ENCODE peak calls at places on chromosome 5, in five cellular contexts. O, V, T, B and S are unnamed samples.

GRCh38 chr5:1204693-1205242 is 3.4 kb downstream of the SLC6A19 start:
- DNase-seq in V (peak), B (no peak), T (no peak), O (no peak), S (no peak)

GRCh38 chr5:143036146-143036927 is 266.2 kb downstream of the ARHGAP26 start:
- DNase-seq in V (no peak), O (no peak), B (no peak), T (no peak), S (no peak)

GRCh38 chr5:54793612-54794436 is 191.6 kb downstream of the ESM1 start:
- DNase-seq in O (no peak), T (no peak), B (peak), V (no peak), S (no peak)

GRCh38 chr5:151340004-151340403 is 7.4 kb downstream of the SLC36A2 start:
- DNase-seq in O (no peak), B (no peak), V (no peak), T (no peak), S (no peak)

GRCh38 chr5:69099302-69099701 is 5.5 kb downstream of the SLC30A5 start:
- DNase-seq in O (no peak), V (no peak), B (no peak), T (no peak), S (no peak)

GRCh38 chr5:25399878-25400480 is 755.2 kb upstream of the CDH10 start:
- DNase-seq in O (no peak), V (no peak), B (no peak), T (no peak), S (no peak)

GRCh38 chr5:135158982-135159381 is 125.0 kb upstream of the PITX1 start:
- DNase-seq in V (no peak), B (no peak), O (no peak), T (no peak), S (no peak)

GRCh38 chr5:151496041-151496484 is 48.7 kb downstream of the SLC36A1 start:
- DNase-seq in T (no peak), V (no peak), B (no peak), O (no peak), S (no peak)

GRCh38 chr5:31049461-31049860 is 144.0 kb upstream of the CDH6 start:
- DNase-seq in V (no peak), O (no peak), B (no peak), T (no peak), S (no peak)

GRCh38 chr5:10635861-10636350 is 72.0 kb downstream of the ANKRD33B start:
- DNase-seq in O (no peak), B (no peak), T (no peak), V (no peak), S (no peak)

GRCh38 chr5:36944607-36945225 is 68.1 kb downstream of the NIPBL start:
- DNase-seq in O (no peak), T (no peak), B (no peak), V (peak), S (no peak)

GRCh38 chr5:66830636-66831035 is 234.4 kb downstream of the MAST4 start:
- DNase-seq in T (no peak), V (no peak), B (no peak), O (no peak), S (no peak)

GRCh38 chr5:138468133-138468965 is 3.1 kb downstream of the EGR1 start:
- DNase-seq in B (no peak), O (no peak), T (no peak), V (no peak), S (no peak)

GRCh38 chr5:67206381-67207328 is 10.1 kb upstream of the CD180 start:
- DNase-seq in O (no peak), T (peak), B (peak), V (peak), S (no peak)

GRCh38 chr5:115435776-115436712 is 108.5 kb downstream of the FEM1C start:
- DNase-seq in O (no peak), T (no peak), B (no peak), V (no peak), S (no peak)

GRCh38 chr5:113223831-113224604 is 210.8 kb downstream of the TSSK1B start:
- DNase-seq in T (no peak), O (no peak), V (no peak), B (no peak), S (no peak)

GRCh38 chr5:91541696-91542095 is 158.6 kb upstream of the ARRDC3 start:
- DNase-seq in O (no peak), T (no peak), B (no peak), V (no peak), S (no peak)

GRCh38 chr5:78162253-78162862 is 132.1 kb downstream of the AP3B1 start:
- DNase-seq in T (no peak), V (peak), O (no peak), B (no peak), S (no peak)

GRCh38 chr5:137866541-137867388 is 895 bp upstream of the MYOT start:
- DNase-seq in O (no peak), B (no peak), T (no peak), V (no peak), S (no peak)

GRCh38 chr5:98365126-98365525 is 408.3 kb upstream of the RGMB start:
- DNase-seq in V (no peak), T (peak), O (no peak), B (no peak), S (no peak)

GRCh38 chr5:138677782-138678181 is 75.4 kb upstream of the CTNNA1 start:
- DNase-seq in B (no peak), V (no peak), O (no peak), T (no peak), S (no peak)

GRCh38 chr5:139757727-139758509 is 37.7 kb upstream of the PSD2 start:
- DNase-seq in V (no peak), T (no peak), B (no peak), O (no peak), S (no peak)

GRCh38 chr5:159337291-159337974 is 7.1 kb upstream of the IL12B start:
- DNase-seq in O (no peak), T (no peak), B (no peak), V (no peak), S (no peak)

GRCh38 chr5:138105709-138106108 is 21.9 kb downstream of the WNT8A start:
- DNase-seq in B (no peak), V (no peak), T (no peak), O (no peak), S (no peak)

GRCh38 chr5:96655506-96655905 is 6.7 kb upstream of the CAST start:
- DNase-seq in B (no peak), O (no peak), V (no peak), T (no peak), S (no peak)

GRCh38 chr5:16539169-16539666 is 73.6 kb upstream of the ZNF622 start:
- DNase-seq in B (no peak), O (peak), V (no peak), T (peak), S (no peak)

GRCh38 chr5:160083501-160083900 is 35.7 kb downstream of the PWWP2A start:
- DNase-seq in V (no peak), O (no peak), B (no peak), T (no peak), S (no peak)